ENCODE peak calls at places on chromosomes 4 and X, in five cellular contexts. B is AG04450, C is cardiac muscle cell, E is A549, G is psoas muscle. Y is an unnamed sample.

GRCh38 chr4:498328-498919 is 532 bp downstream of the ZNF721 start:
- DNase-seq in E (no peak), B (no peak), G (no peak), C (no peak), Y (no peak)

GRCh38 chrX:20547649-20548051 is 280.9 kb upstream of the RPS6KA3 start:
- DNase-seq in B (no peak), C (no peak), E (no peak), G (no peak), Y (peak)

GRCh38 chr4:54877006-54877405 is 219.2 kb downstream of the KIT start:
- DNase-seq in G (no peak), C (no peak), B (no peak), E (no peak), Y (peak)

GRCh38 chr4:120085705-120086104 is 19.1 kb upstream of the MAD2L1 start:
- DNase-seq in G (no peak), E (no peak), B (peak), C (no peak), Y (no peak)

GRCh38 chr4:77342170-77342810 is 185.3 kb downstream of the CCNG2 start:
- DNase-seq in E (no peak), C (no peak), B (no peak), G (no peak), Y (no peak)

GRCh38 chr4:148831945-148832344 is 389.7 kb upstream of the NR3C2 start:
- DNase-seq in C (no peak), E (no peak), G (no peak), B (peak), Y (peak)

GRCh38 chr4:183968502-183968901 is 63.4 kb downstream of the STOX2 start:
- DNase-seq in G (no peak), E (no peak), C (no peak), B (no peak), Y (no peak)

GRCh38 chr4:123349401-123350190 is 47.0 kb upstream of the SPRY1 start:
- DNase-seq in E (no peak), G (no peak), B (no peak), C (no peak), Y (no peak)

GRCh38 chr4:159097144-159097543 is 5.7 kb upstream of the RAPGEF2 start:
- DNase-seq in B (no peak), C (no peak), G (no peak), E (no peak), Y (no peak)

GRCh38 chrX:45664727-45665290 is 464.1 kb upstream of the DIPK2B start:
- DNase-seq in G (no peak), B (no peak), C (no peak), E (no peak), Y (no peak)

GRCh38 chrX:81261576-81261975 is 59.7 kb downstream of the SH3BGRL start:
- DNase-seq in G (no peak), E (no peak), C (no peak), B (no peak), Y (peak)

GRCh38 chr4:33714971-33715370 is 2529.3 kb downstream of the ARAP2 start:
- DNase-seq in E (no peak), B (no peak), C (no peak), G (no peak), Y (no peak)

GRCh38 chr4:142144813-142145212 is 508.4 kb downstream of the IL15 start:
- DNase-seq in B (no peak), G (no peak), C (no peak), E (no peak), Y (no peak)
- H3K27ac ChIP-seq in B (no peak), G (no peak), C (no peak), E (peak), Y (no peak)

DNA sequence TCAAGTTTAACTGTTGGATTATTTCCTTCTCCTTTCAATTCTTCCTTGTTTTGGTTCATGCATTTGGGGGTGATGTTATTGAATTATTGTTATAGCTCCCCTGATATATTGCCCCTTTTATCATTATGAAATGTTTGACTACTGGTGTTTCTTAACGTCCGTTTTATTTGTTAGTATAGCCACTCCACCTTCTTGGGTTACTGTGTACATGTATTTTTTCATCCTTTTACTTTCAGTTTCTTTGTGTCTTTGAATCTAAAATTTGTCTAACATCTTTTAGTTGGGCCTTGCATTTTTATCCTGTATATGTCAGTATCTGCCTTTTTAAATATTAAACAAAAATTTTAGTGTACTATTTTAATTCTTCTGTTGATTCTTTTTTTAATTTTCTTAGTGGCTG is 88.7 kb downstream of the TNIP2 start:
- DNase-seq in C (no peak), G (no peak), E (no peak), B (no peak), Y (no peak)
- H3K27ac ChIP-seq in C (no peak), G (no peak), E (no peak), B (no peak), Y (no peak)

DNA sequence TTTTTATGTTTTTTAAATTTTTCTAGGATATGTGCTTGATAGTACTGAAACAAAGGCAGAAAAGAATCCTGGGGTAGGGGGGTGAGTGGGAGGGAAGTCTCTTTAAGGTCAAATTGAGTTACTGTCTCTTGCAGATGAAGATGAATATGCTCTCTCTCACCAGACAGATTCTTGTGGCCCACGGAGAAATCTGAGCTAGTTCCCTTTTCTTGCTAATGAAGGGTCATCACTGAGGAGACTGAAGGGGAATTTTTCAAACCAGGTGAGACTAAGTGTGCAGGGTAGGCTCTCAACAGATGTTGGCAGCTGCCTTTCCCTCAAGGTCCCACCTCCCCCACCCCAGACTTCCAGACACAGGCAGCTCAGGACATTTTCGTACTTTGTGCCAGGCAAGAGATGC is 21.5 kb downstream of the FAM9C start:
- DNase-seq in G (no peak), E (no peak), B (no peak), C (no peak), Y (no peak)
- H3K27ac ChIP-seq in G (no peak), E (peak), B (no peak), C (no peak), Y (peak)

GRCh38 chr4:182770259-182770968 is 146.8 kb downstream of the DCTD start:
- DNase-seq in C (peak), G (no peak), E (no peak), B (no peak), Y (no peak)

GRCh38 chr4:182775075-182775474 is 142.1 kb downstream of the DCTD start:
- DNase-seq in G (no peak), E (no peak), B (no peak), C (no peak), Y (no peak)

GRCh38 chr4:182768821-182769220 is 148.4 kb downstream of the DCTD start:
- DNase-seq in E (no peak), C (no peak), G (no peak), B (no peak), Y (peak)

GRCh38 chr4:182766851-182767250 is 150.3 kb downstream of the DCTD start:
- DNase-seq in E (no peak), B (no peak), G (no peak), C (no peak), Y (no peak)

GRCh38 chr4:182770969-182771330 is 146.2 kb downstream of the DCTD start:
- DNase-seq in C (peak), B (no peak), E (no peak), G (no peak), Y (no peak)
- H3K27ac ChIP-seq in C (peak), B (no peak), E (no peak), G (no peak), Y (no peak)

GRCh38 chr4:146340798-146341197 is 126.5 kb downstream of the REELD1 start:
- DNase-seq in G (no peak), B (no peak), E (no peak), C (peak), Y (no peak)
- H3K27ac ChIP-seq in G (no peak), B (no peak), E (no peak), C (no peak), Y (no peak)

GRCh38 chrX:40012800-40013682 is 84.7 kb downstream of the BCOR start:
- DNase-seq in G (peak), E (peak), B (no peak), C (peak), Y (peak)
- H3K27ac ChIP-seq in G (peak), E (peak), B (peak), C (no peak), Y (peak)

GRCh38 chrX:47936224-47936939 is 67.4 kb downstream of the ZNF182 start:
- DNase-seq in E (no peak), G (no peak), C (peak), B (no peak), Y (no peak)

GRCh38 chrX:47941423-47941822 is 62.4 kb downstream of the ZNF182 start:
- DNase-seq in G (no peak), E (no peak), B (no peak), C (no peak), Y (no peak)

GRCh38 chrX:47940448-47940847 is 63.3 kb downstream of the ZNF182 start:
- DNase-seq in G (no peak), E (no peak), C (no peak), B (no peak), Y (no peak)

DNA sequence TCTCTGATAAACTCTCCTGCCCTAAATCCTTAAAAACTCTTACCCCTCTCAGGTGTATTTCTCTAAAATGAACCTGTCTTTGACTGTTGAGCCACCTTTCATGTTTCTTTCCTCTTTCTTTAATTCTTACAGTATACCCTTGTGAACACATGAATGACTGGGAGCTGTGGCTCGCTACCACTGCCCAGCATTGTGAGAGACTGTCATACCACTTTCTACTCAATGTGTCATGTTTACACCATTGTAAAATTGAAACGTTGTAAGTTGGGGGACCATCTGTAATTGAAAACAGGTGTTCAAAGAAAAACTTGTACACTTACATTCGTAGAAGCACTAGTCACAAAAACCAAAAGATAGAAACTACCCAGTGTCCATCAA is 66.9 kb downstream of the ZNF182 start:
- DNase-seq in E (no peak), B (no peak), C (no peak), G (no peak), Y (no peak)
- H3K27ac ChIP-seq in E (no peak), B (no peak), C (peak), G (no peak), Y (no peak)

GRCh38 chrX:136608295-136608933 is 39.5 kb upstream of the CD40LG start:
- DNase-seq in C (peak), E (no peak), B (no peak), G (peak), Y (no peak)
- H3K27ac ChIP-seq in C (no peak), E (no peak), B (no peak), G (no peak), Y (no peak)

DNA sequence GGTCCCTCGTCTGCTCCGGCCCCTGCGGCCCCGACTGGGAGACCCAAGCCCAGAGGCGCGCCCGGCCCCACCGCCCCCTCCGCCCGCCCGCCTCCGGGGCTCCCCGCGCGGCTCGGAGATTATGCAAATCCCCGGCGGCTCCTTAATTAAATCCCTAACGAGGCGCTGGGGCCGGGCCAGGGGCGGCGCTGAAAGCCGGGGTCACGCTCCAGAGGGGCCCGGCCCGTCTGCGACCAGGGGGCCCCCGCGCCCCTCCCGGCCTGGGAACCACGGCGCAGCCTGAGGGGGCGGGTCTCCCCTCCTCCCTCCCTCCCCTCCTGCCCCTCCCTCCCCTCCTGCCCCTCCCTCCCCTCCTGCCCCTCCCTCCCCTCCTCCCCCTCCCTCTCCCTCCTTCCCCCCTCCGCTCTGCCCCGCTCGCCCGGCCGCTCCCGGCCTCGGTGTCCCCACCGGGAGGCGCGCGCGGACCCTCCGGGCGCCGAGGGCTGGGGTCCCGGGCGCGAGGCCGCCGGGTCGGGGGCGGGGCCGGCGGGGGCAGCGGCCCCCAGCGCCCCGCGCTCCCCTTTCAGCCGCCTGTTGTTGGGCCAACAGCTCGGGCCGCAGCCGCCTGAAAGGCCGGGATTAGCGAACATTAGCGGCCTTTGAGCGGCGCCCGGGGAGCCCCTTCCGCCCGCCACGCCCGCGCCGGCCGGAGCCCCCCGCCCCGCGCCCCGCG is 25.9 kb upstream of the FGFR3 start:
- DNase-seq in G (no peak), E (no peak), B (no peak), C (peak), Y (no peak)
- H3K27ac ChIP-seq in G (no peak), E (peak), B (no peak), C (no peak), Y (no peak)

DNA sequence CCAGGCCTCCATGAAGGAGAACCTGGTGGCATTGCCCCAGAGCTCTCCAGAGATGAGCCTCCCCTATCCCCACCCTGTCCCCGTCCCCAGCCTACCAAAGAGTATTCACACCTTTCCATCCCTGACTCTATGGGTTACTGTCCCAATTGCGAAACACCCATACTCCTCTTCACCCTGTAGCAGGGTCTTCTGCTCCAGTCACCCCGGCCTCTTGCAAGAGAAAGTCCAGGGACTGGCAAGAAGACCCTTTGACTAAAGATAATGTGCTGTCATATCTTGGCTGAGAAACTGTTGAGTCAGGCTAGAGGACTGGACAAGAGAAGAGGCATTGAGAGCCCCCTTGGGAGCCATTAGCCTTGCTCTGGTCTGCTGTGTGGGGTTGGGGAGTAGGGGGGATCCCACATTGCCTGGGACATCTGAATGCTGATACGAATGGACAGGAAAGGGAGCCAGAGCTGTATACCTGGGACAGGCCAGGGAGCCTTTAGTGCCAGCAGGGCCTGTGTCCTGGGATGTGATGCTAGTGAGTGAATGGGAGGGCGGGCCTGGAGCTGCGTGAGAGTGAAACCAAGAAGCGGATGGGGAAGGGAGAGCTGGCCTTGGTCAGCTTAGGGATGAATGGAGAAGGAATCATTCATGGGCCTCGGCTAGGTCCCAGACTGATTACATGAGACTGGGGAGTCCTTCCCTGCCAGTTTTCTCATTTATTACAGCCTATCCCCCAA is 27.1 kb downstream of the NALF2 start:
- DNase-seq in C (no peak), E (no peak), G (no peak), B (no peak), Y (no peak)
- H3K27ac ChIP-seq in C (no peak), E (no peak), G (no peak), B (no peak), Y (no peak)

Y was measured in brain microvascular endothelial cell.